ENCODE peak calls at places on chromosomes 12 and 14, in ten cellular contexts. T is endothelial cell, N is H9, M is epithelial cell of esophagus, A is fibroblast of the aortic adventitia, F is hepatocyte, J is GM12878, S is lower leg skin, P is neural progenitor cell, B is IMR-90. K is an unnamed sample.

GRCh38 chr12:116015525-116015924 is 262.0 kb downstream of the MED13L start:
- DNase-seq in M (peak), N (no peak), B (peak), J (no peak), P (peak), F (peak), A (peak), T (no peak), S (no peak), K (no peak)

GRCh38 chr14:95611293-95611880 is 74.8 kb upstream of the TCL1B start:
- DNase-seq in T (no peak), N (no peak), A (no peak), M (no peak), B (no peak), S (no peak), F (no peak), J (no peak), P (no peak), K (no peak)

GRCh38 chr12:109544955-109545531 is 28.3 kb downstream of the MMAB start:
- DNase-seq in A (peak), B (peak), J (no peak), T (no peak), F (no peak), N (no peak), M (peak), P (no peak), S (no peak), K (no peak)

GRCh38 chr12:63855299-63855698 is 10.8 kb downstream of the SRGAP1 start:
- DNase-seq in P (no peak), M (no peak), T (no peak), S (no peak), F (no peak), A (no peak), B (no peak), N (no peak), J (no peak), K (no peak)

GRCh38 chr14:71883094-71883493 is 49.1 kb upstream of the RGS6 start:
- DNase-seq in N (no peak), P (no peak), F (no peak), T (no peak), S (no peak), J (no peak), B (no peak), A (no peak), M (no peak), K (no peak)

GRCh38 chr14:58607131-58607531 is 30.6 kb upstream of the DACT1 start:
- DNase-seq in T (no peak), P (peak), B (no peak), M (no peak), A (no peak), J (no peak), N (no peak), S (no peak), F (no peak), K (no peak)

GRCh38 chr12:125650587-125650986 is 585.4 kb downstream of the AACS start:
- DNase-seq in T (no peak), P (no peak), F (no peak), S (no peak), A (no peak), B (no peak), M (no peak), J (no peak), N (no peak), K (no peak)

GRCh38 chr14:74493343-74494261 is at the start of gene ISCA2:
- DNase-seq in T (peak), F (peak), N (peak), B (peak), P (peak), S (peak), M (peak), J (peak), A (peak), K (peak)

GRCh38 chr12:124979568-124979967 is 9.4 kb downstream of the DHX37 start:
- DNase-seq in T (no peak), P (peak), B (no peak), M (no peak), N (peak), J (no peak), S (no peak), A (no peak), F (no peak), K (no peak)

GRCh38 chr12:104741072-104741471 is 217.0 kb downstream of the SLC41A2 start:
- DNase-seq in T (no peak), M (no peak), F (no peak), N (no peak), P (no peak), B (no peak), J (no peak), S (no peak), A (no peak), K (no peak)

GRCh38 chr12:127964717-127965116 is 302.3 kb upstream of the TMEM132C start:
- DNase-seq in B (no peak), M (no peak), T (no peak), S (no peak), P (no peak), J (no peak), N (no peak), F (no peak), A (peak), K (no peak)

GRCh38 chr12:64995831-64996230 is 125.3 kb downstream of the WIF1 start:
- DNase-seq in T (no peak), J (no peak), N (no peak), P (no peak), A (peak), M (peak), B (no peak), F (no peak), S (no peak), K (no peak)

GRCh38 chr14:62409185-62409584 is 636.1 kb downstream of the KCNH5 start:
- DNase-seq in M (no peak), F (no peak), B (no peak), S (no peak), A (no peak), N (no peak), P (no peak), J (no peak), T (no peak), K (no peak)

GRCh38 chr12:85834378-85834777 is 1.8 kb downstream of the RASSF9 start:
- DNase-seq in P (no peak), A (no peak), T (no peak), J (no peak), S (no peak), N (no peak), B (no peak), M (peak), F (no peak), K (no peak)

GRCh38 chr12:2531371-2531770 is 263.4 kb upstream of the FKBP4 start:
- DNase-seq in T (no peak), S (no peak), N (no peak), M (no peak), A (no peak), F (no peak), J (no peak), B (peak), P (peak), K (no peak)

GRCh38 chr14:90513151-90514014 is 116.6 kb downstream of the CALM1 start:
- DNase-seq in B (peak), T (peak), P (peak), A (peak), M (peak), F (peak), S (no peak), N (peak), J (no peak), K (no peak)

GRCh38 chr12:84856156-84856900 is 56.3 kb downstream of the SLC6A15 start:
- DNase-seq in B (no peak), J (no peak), P (no peak), M (peak), N (no peak), T (no peak), A (no peak), F (no peak), S (no peak), K (no peak)

GRCh38 chr14:31880935-31881334 is 196.2 kb upstream of the ARHGAP5 start:
- DNase-seq in M (peak), B (peak), P (no peak), J (no peak), A (peak), N (no peak), T (no peak), F (peak), S (no peak), K (no peak)

GRCh38 chr14:75570797-75571196 is 7.6 kb upstream of the FLVCR2 start:
- DNase-seq in A (no peak), M (no peak), F (no peak), S (no peak), P (no peak), T (no peak), B (no peak), J (no peak), N (no peak), K (no peak)

GRCh38 chr14:46672128-46672527 is 20.5 kb upstream of the RPL10L start:
- DNase-seq in B (no peak), N (no peak), S (no peak), F (no peak), M (no peak), J (no peak), T (no peak), P (no peak), A (no peak), K (no peak)

GRCh38 chr12:40055227-40055579 is 50.7 kb downstream of the SLC2A13 start:
- DNase-seq in T (no peak), N (no peak), P (no peak), S (no peak), B (peak), J (no peak), F (no peak), A (no peak), M (no peak), K (no peak)

GRCh38 chr12:113862570-113863454 is 103.3 kb downstream of the RBM19 start:
- DNase-seq in F (peak), B (peak), M (peak), S (no peak), J (peak), P (no peak), A (peak), N (peak), T (no peak), K (no peak)

GRCh38 chr14:72679106-72679505 is 214.8 kb downstream of the DPF3 start:
- DNase-seq in B (peak), N (no peak), A (peak), J (no peak), P (peak), F (no peak), M (no peak), T (no peak), S (no peak), K (no peak)

GRCh38 chr12:23555808-23556207 is 393.7 kb downstream of the SOX5 start:
- DNase-seq in S (no peak), B (no peak), A (no peak), J (no peak), M (no peak), F (no peak), N (no peak), P (no peak), T (no peak), K (no peak)

GRCh38 chr14:67675219-67675582 is 769 bp upstream of the VTI1B start:
- DNase-seq in P (no peak), M (no peak), B (no peak), J (no peak), F (no peak), T (no peak), N (no peak), S (no peak), A (peak), K (no peak)

GRCh38 chr14:68669644-68670343 is 123.1 kb downstream of the ZFP36L1 start:
- DNase-seq in M (no peak), J (no peak), T (no peak), P (no peak), F (no peak), A (no peak), B (no peak), N (no peak), S (no peak), K (peak)

GRCh38 chr14:69657961-69658360 is 46.6 kb downstream of the SUSD6 start:
- DNase-seq in N (peak), J (no peak), F (peak), S (peak), P (no peak), A (peak), B (peak), T (no peak), M (peak), K (no peak)

GRCh38 chr12:130160711-130161231 is 1.5 kb upstream of the FZD10 start:
- DNase-seq in T (no peak), B (no peak), S (no peak), M (no peak), A (no peak), P (peak), N (no peak), J (no peak), F (no peak), K (no peak)

GRCh38 chr12:77064891-77065360 is 443 bp downstream of the E2F7 start:
- DNase-seq in B (no peak), M (no peak), J (no peak), F (no peak), N (no peak), P (peak), S (no peak), T (no peak), A (no peak), K (no peak)

GRCh38 chr14:64232095-64232830 is 61.9 kb downstream of the ESR2 start:
- DNase-seq in A (peak), N (no peak), M (no peak), J (peak), B (peak), P (no peak), T (no peak), F (no peak), S (no peak), K (no peak)

GRCh38 chr12:48351022-48351708 is 446 bp upstream of the ZNF641 start:
- DNase-seq in S (peak), M (peak), J (no peak), F (peak), N (peak), P (no peak), A (peak), T (peak), B (peak), K (peak)

GRCh38 chr12:64006211-64006610 is 161.7 kb downstream of the SRGAP1 start:
- DNase-seq in B (peak), T (no peak), P (no peak), S (no peak), A (peak), J (no peak), F (peak), M (peak), N (no peak), K (no peak)

GRCh38 chr12:19575307-19576243 is 136.3 kb downstream of the AEBP2 start:
- DNase-seq in P (no peak), M (peak), N (no peak), F (peak), T (peak), B (peak), J (no peak), A (peak), S (peak), K (no peak)

GRCh38 chr14:38124496-38124895 is 83.2 kb upstream of the SSTR1 start:
- DNase-seq in A (no peak), F (no peak), J (no peak), N (no peak), S (no peak), T (no peak), M (no peak), B (no peak), P (no peak), K (no peak)

GRCh38 chr14:29800961-29801360 is 126.7 kb downstream of the PRKD1 start:
- DNase-seq in T (no peak), J (no peak), A (no peak), F (no peak), M (no peak), B (no peak), P (no peak), S (no peak), N (no peak), K (no peak)

GRCh38 chr12:44847888-44848770 is 28.0 kb downstream of the NELL2 start:
- DNase-seq in J (peak), B (no peak), A (no peak), N (no peak), S (no peak), T (no peak), P (no peak), M (no peak), F (no peak), K (no peak)

GRCh38 chr14:44944107-44944506 is 17.6 kb downstream of the KLHL28 start:
- DNase-seq in A (no peak), M (no peak), P (no peak), J (no peak), N (no peak), T (no peak), B (no peak), S (no peak), F (no peak), K (no peak)

GRCh38 chr14:44942436-44942835 is 19.3 kb downstream of the KLHL28 start:
- DNase-seq in J (no peak), S (no peak), T (no peak), P (no peak), M (no peak), F (no peak), A (no peak), N (no peak), B (no peak), K (no peak)

GRCh38 chr14:44941591-44941990 is 20.2 kb downstream of the KLHL28 start:
- DNase-seq in M (no peak), P (no peak), B (no peak), N (no peak), F (no peak), A (peak), T (no peak), J (no peak), S (no peak), K (no peak)

GRCh38 chr14:44937547-44937946 is 24.2 kb downstream of the KLHL28 start:
- DNase-seq in S (no peak), P (no peak), F (no peak), J (no peak), B (no peak), A (no peak), T (no peak), M (no peak), N (no peak), K (no peak)

DNA sequence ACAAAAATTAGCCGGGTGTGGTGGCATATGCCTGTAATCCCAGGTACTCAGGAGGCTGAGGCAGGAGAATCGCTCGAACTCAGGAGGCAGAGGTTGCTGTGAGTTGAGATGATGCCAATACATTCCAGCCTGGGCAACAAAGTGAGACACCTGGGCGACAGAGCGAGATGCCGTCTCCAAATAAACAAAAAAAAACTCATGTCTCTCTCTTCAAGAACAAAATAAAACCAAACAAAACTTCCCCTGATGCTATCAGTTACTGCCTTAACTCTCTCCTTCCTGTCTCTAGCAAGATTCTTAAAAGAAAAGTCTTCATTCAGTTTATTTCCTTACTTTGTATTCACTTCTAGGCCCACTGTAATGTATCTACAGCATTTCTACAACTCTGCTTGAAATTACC is 20.8 kb downstream of the KLHL28 start:
- DNase-seq in J (no peak), T (no peak), M (no peak), P (no peak), N (no peak), B (no peak), A (no peak), S (no peak), F (no peak), K (no peak)
- TF ChIP-seq CTCF in J (no peak), T (no peak), M (no peak), P (no peak), N (no peak), B (no peak), A (no peak), S (no peak), F (no peak), K (no peak)

GRCh38 chr14:85190251-85190650 is 339.7 kb upstream of the FLRT2 start:
- DNase-seq in S (no peak), F (no peak), J (no peak), N (no peak), P (no peak), T (no peak), A (no peak), M (no peak), B (no peak), K (no peak)

GRCh38 chr14:85197976-85198375 is 332.0 kb upstream of the FLRT2 start:
- DNase-seq in F (no peak), B (no peak), S (no peak), T (no peak), J (no peak), P (no peak), N (no peak), M (no peak), A (no peak), K (no peak)

GRCh38 chr14:85191986-85192385 is 338.0 kb upstream of the FLRT2 start:
- DNase-seq in B (no peak), S (no peak), J (no peak), F (no peak), T (no peak), N (no peak), A (no peak), M (peak), P (no peak), K (no peak)

GRCh38 chr14:85195872-85196477 is 334.0 kb upstream of the FLRT2 start:
- DNase-seq in M (peak), P (peak), F (no peak), A (peak), B (peak), S (no peak), J (no peak), T (no peak), N (no peak), K (no peak)
- TF ChIP-seq CTCF in M (peak), P (peak), F (peak), A (peak), B (peak), S (no peak), J (peak), T (peak), N (peak), K (no peak)

GRCh38 chr12:52984136-52984535 is 22.1 kb upstream of the EIF4B start:
- DNase-seq in T (no peak), N (no peak), B (no peak), M (no peak), P (no peak), S (no peak), J (no peak), A (no peak), F (no peak), K (no peak)
- TF ChIP-seq CTCF in T (no peak), N (peak), B (no peak), M (no peak), P (peak), S (no peak), J (no peak), A (no peak), F (no peak), K (no peak)

GRCh38 chr14:61196034-61196433 is 85.1 kb downstream of the TMEM30B start:
- DNase-seq in B (no peak), S (no peak), J (no peak), M (no peak), F (no peak), P (no peak), T (no peak), N (no peak), A (no peak), K (no peak)
- TF ChIP-seq CTCF in B (no peak), S (no peak), J (no peak), M (no peak), F (no peak), P (no peak), T (no peak), N (no peak), A (no peak), K (no peak)

DNA sequence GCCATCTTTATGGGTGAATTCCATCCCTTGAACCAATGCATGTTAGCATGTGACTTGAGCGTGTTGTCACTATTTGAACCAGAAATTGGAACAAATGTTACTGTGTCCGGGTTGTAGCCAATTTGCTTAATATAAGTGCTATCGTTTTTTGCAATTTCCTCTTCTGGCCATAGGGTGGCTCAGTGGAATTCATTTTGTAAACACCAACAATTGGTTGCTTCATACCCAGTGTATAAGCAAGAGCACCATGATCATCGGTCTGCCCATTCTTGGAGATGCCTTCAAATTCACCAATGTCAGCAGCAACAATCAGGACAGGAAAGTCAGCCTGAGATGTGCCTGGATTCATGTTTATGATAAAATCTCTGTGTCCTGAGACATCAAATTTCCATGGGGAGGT is 5.0 kb upstream of the NEDD1 start:
- DNase-seq in F (no peak), N (no peak), A (no peak), P (no peak), T (no peak), B (no peak), J (no peak), S (no peak), M (no peak), K (no peak)
- TF ChIP-seq CTCF in F (no peak), N (no peak), A (no peak), P (no peak), T (no peak), B (peak), J (peak), S (no peak), M (no peak), K (no peak)

GRCh38 chr12:132513070-132513398 is 23.1 kb downstream of the FBRSL1 start:
- DNase-seq in P (no peak), T (no peak), B (peak), J (no peak), M (no peak), F (no peak), N (no peak), A (peak), S (no peak), K (no peak)

GRCh38 chr12:132516064-132517012 is 26.4 kb downstream of the FBRSL1 start:
- DNase-seq in P (no peak), F (no peak), S (no peak), N (no peak), J (no peak), T (no peak), B (no peak), A (no peak), M (no peak), K (no peak)

GRCh38 chr12:132514216-132514820 is 24.4 kb downstream of the FBRSL1 start:
- DNase-seq in T (no peak), J (no peak), N (no peak), S (no peak), P (no peak), A (no peak), B (no peak), F (no peak), M (no peak), K (no peak)

GRCh38 chr12:132513458-132514135 is 23.6 kb downstream of the FBRSL1 start:
- DNase-seq in P (no peak), S (no peak), F (no peak), N (no peak), T (no peak), B (no peak), J (no peak), A (no peak), M (no peak), K (no peak)

DNA sequence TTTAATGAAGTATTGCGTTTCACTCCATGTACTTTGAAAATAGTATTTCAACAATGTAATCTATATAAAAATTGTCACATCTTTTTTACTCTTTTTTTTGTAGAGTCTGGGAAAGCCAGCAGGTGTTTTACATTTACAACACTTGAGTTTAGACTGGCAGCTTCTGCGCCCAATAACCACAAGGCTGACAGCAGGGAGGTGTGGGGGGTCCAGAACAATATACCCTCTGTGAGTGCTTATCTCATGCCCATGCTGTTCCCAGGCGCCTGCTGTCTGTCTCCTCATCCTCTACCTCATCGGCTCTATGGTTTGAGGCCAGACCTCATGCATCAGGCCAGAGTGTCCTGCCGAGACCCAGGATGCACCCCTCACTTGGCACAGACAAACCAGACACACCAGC is 24.9 kb downstream of the FBRSL1 start:
- DNase-seq in T (no peak), P (no peak), F (no peak), B (no peak), M (no peak), S (no peak), J (no peak), N (no peak), A (no peak), K (no peak)
- TF ChIP-seq CTCF in T (no peak), P (no peak), F (no peak), B (no peak), M (no peak), S (no peak), J (no peak), N (no peak), A (no peak), K (no peak)